ENCODE peak calls at places on chromosomes 6 and 20, in six cellular contexts. I, S, F, K, J and O are unnamed samples.

GRCh38 chr6:31559958-31560696 is 12.0 kb upstream of the LTA start:
- DNase-seq in I (peak; percentile 79), S (no peak), F (no peak), K (no peak), J (no peak), O (peak; percentile 78)

GRCh38 chr6:65538644-65539043 is 168.4 kb downstream of the EYS start:
- DNase-seq in I (no peak), S (no peak), F (no peak), K (no peak), J (no peak), O (no peak)

GRCh38 chr6:28488916-28489365 is 26.7 kb downstream of the GPX6 start:
- DNase-seq in I (peak; percentile 42), S (peak; percentile 69), F (no peak), K (peak; percentile 44), J (peak; percentile 69), O (peak; percentile 43)

GRCh38 chr20:13009682-13010406 is 1.1 kb downstream of the SPTLC3 start:
- DNase-seq in I (peak; percentile 88), S (no peak), F (no peak), K (peak; percentile 73), J (peak; percentile 88), O (peak; percentile 32)

GRCh38 chr6:35919827-35920751 is 809 bp downstream of the SRPK1 start:
- DNase-seq in I (peak; percentile 35), S (peak; percentile 65), F (no peak), K (peak; percentile 10), J (peak; percentile 24), O (peak; percentile 49)

GRCh38 chr6:107304421-107305025 is 154.8 kb downstream of the PDSS2 start:
- DNase-seq in I (no peak), S (no peak), F (no peak), K (no peak), J (no peak), O (no peak)

GRCh38 chr6:14228571-14228970 is 111.0 kb downstream of the CD83 start:
- DNase-seq in I (no peak), S (no peak), F (no peak), K (no peak), J (no peak), O (no peak)

GRCh38 chr6:47275640-47276039 is 34.1 kb downstream of the TNFRSF21 start:
- DNase-seq in I (no peak), S (no peak), F (no peak), K (no peak), J (no peak), O (no peak)

GRCh38 chr6:142871910-142872331 is 73.1 kb downstream of the HIVEP2 start:
- DNase-seq in I (peak; percentile 87), S (no peak), F (no peak), K (peak; percentile 24), J (no peak), O (no peak)

GRCh38 chr6:25713802-25714201 is 40.7 kb upstream of the SLC17A4 start:
- DNase-seq in I (no peak), S (no peak), F (peak; percentile 21), K (no peak), J (no peak), O (no peak)